ENCODE peak calls at places on chromosomes 5 and 9, in eight cellular contexts. V, Y, E, B, U, O, S and T are unnamed samples.

GRCh38 chr5:144567416-144567770 is 396.7 kb downstream of the KCTD16 start:
- DNase-seq in V (no peak), Y (no peak), E (peak; percentile 65), B (peak; percentile 23), U (no peak), O (no peak), S (no peak), T (no peak)

GRCh38 chr9:136977223-136978072 is at the start of gene PTGDS:
- DNase-seq in V (no peak), Y (no peak), E (peak; percentile 18), B (no peak), U (no peak), O (no peak), S (no peak), T (no peak)

GRCh38 chr9:136245194-136246150 is at the start of gene QSOX2:
- DNase-seq in V (peak; percentile 96), Y (peak; percentile 82), E (peak; percentile 70), B (peak; percentile 51), U (peak; percentile 73), O (peak; percentile 81), S (peak; percentile 87), T (no peak)

GRCh38 chr5:38807570-38808461 is 38.0 kb upstream of the OSMR start:
- DNase-seq in V (no peak), Y (no peak), E (peak; percentile 59), B (no peak), U (no peak), O (no peak), S (peak; percentile 38), T (no peak)

GRCh38 chr5:122997294-122997693 is 39.2 kb downstream of the PPIC start:
- DNase-seq in V (no peak), Y (no peak), E (no peak), B (no peak), U (no peak), O (no peak), S (no peak), T (no peak)

GRCh38 chr9:138010861-138011260 is 133.3 kb downstream of the CACNA1B start:
- DNase-seq in V (peak; percentile 76), Y (no peak), E (no peak), B (no peak), U (no peak), O (no peak), S (no peak), T (no peak)

GRCh38 chr5:132737982-132738770 is 830 bp upstream of the KIF3A start:
- DNase-seq in V (no peak), Y (no peak), E (no peak), B (no peak), U (no peak), O (no peak), S (no peak), T (no peak)

GRCh38 chr5:83595217-83595616 is 123.7 kb downstream of the VCAN start:
- DNase-seq in V (no peak), Y (no peak), E (no peak), B (no peak), U (no peak), O (no peak), S (no peak), T (no peak)

GRCh38 chr9:72592501-72593403 is 71.3 kb downstream of the TMC1 start:
- DNase-seq in V (no peak), Y (peak; percentile 70), E (peak; percentile 73), B (peak; percentile 52), U (peak; percentile 62), O (no peak), S (peak; percentile 78), T (peak; percentile 7)

GRCh38 chr5:136036991-136037705 is 8.4 kb downstream of the TGFBI start:
- DNase-seq in V (no peak), Y (peak; percentile 52), E (peak; percentile 91), B (no peak), U (no peak), O (peak; percentile 18), S (no peak), T (no peak)

GRCh38 chr5:132226516-132227234 is 978 bp downstream of the P4HA2 start:
- DNase-seq in V (peak; percentile 85), Y (no peak), E (peak; percentile 47), B (no peak), U (no peak), O (no peak), S (no peak), T (no peak)

GRCh38 chr5:138829341-138829740 is 45.8 kb downstream of the LRRTM2 start:
- DNase-seq in V (no peak), Y (peak; percentile 54), E (no peak), B (no peak), U (no peak), O (no peak), S (no peak), T (no peak)

GRCh38 chr5:147509710-147510651 is at the start of gene DPYSL3:
- DNase-seq in V (peak; percentile 95), Y (peak; percentile 70), E (peak; percentile 84), B (peak; percentile 64), U (peak; percentile 20), O (no peak), S (peak; percentile 73), T (peak; percentile 80)